ENCODE peak calls at places on chromosomes 1 and 21, in four cellular contexts. K is CD4-positive, CD25-positive, alpha-beta regulatory T cell; H is GM06990; G is esophagus squamous epithelium. D is an unnamed sample.

GRCh38 chr1:210321131-210321530 is 7.6 kb upstream of the HHAT start:
- DNase-seq in K (no peak), H (no peak), G (no peak), D (no peak)

GRCh38 chr21:31781737-31782136 is 49.8 kb upstream of the SCAF4 start:
- DNase-seq in K (no peak), H (no peak), G (no peak), D (no peak)

GRCh38 chr1:209766051-209766450 is 10.2 kb downstream of the TRAF3IP3 start:
- DNase-seq in K (no peak), H (no peak), G (no peak), D (no peak)

GRCh38 chr21:39663742-39664492 is 51.2 kb downstream of the B3GALT5 start:
- DNase-seq in K (no peak), H (no peak), G (no peak), D (no peak)

GRCh38 chr1:182633657-182634281 is 29.6 kb upstream of the RGS16 start:
- DNase-seq in K (no peak), H (no peak), G (no peak), D (no peak)

GRCh38 chr1:1063945-1064831 is 9.9 kb downstream of the RNF223 start:
- DNase-seq in K (peak; percentile 74), H (peak; percentile 91), G (no peak), D (no peak)

GRCh38 chr1:151309851-151310323 is 17.3 kb downstream of the PI4KB start:
- DNase-seq in K (no peak), H (no peak), G (no peak), D (no peak)

GRCh38 chr1:28955930-28956552 is 41.7 kb downstream of the EPB41 start:
- DNase-seq in K (no peak), H (no peak), G (no peak), D (no peak)

GRCh38 chr1:186620951-186621350 is 59.3 kb downstream of the PTGS2 start:
- DNase-seq in K (no peak), H (no peak), G (no peak), D (peak; percentile 70)

GRCh38 chr1:204628868-204629267 is 56.7 kb downstream of the LRRN2 start:
- DNase-seq in K (no peak), H (no peak), G (no peak), D (no peak)

GRCh38 chr1:71823656-71824159 is 458.6 kb downstream of the NEGR1 start:
- DNase-seq in K (no peak), H (no peak), G (no peak), D (no peak)

GRCh38 chr1:36187800-36188593 is 32.0 kb downstream of the MAP7D1 start:
- DNase-seq in K (peak; percentile 83), H (peak; percentile 59), G (peak; percentile 47), D (peak; percentile 63)

GRCh38 chr1:44500181-44501021 is 95.3 kb downstream of the RNF220 start:
- DNase-seq in K (no peak), H (no peak), G (no peak), D (no peak)

GRCh38 chr1:88284666-88285366 is 399.3 kb upstream of the PKN2 start:
- DNase-seq in K (no peak), H (no peak), G (no peak), D (no peak)
- H3K4me3 ChIP-seq in K (no peak overlapping the region), H (no peak overlapping the region), G (no peak overlapping the region), D (no peak overlapping the region)

GRCh38 chr1:51850420-51851297 is 27.9 kb downstream of the NRDC start:
- DNase-seq in K (no peak), H (no peak), G (no peak), D (peak; percentile 42)
- H3K4me3 ChIP-seq in K (no peak overlapping the region), H (no peak overlapping the region), G (no peak overlapping the region), D (no peak overlapping the region)

GRCh38 chr1:162697140-162697895 is 65.1 kb downstream of the DDR2 start:
- DNase-seq in K (no peak), H (no peak), G (no peak), D (no peak)

GRCh38 chr1:162695687-162696086 is 63.4 kb downstream of the DDR2 start:
- DNase-seq in K (no peak), H (no peak), G (no peak), D (no peak)

GRCh38 chr1:162694911-162695310 is 62.6 kb downstream of the DDR2 start:
- DNase-seq in K (no peak), H (no peak), G (no peak), D (no peak)

GRCh38 chr1:162699366-162699765 is 67.1 kb downstream of the DDR2 start:
- DNase-seq in K (no peak), H (no peak), G (no peak), D (no peak)

DNA sequence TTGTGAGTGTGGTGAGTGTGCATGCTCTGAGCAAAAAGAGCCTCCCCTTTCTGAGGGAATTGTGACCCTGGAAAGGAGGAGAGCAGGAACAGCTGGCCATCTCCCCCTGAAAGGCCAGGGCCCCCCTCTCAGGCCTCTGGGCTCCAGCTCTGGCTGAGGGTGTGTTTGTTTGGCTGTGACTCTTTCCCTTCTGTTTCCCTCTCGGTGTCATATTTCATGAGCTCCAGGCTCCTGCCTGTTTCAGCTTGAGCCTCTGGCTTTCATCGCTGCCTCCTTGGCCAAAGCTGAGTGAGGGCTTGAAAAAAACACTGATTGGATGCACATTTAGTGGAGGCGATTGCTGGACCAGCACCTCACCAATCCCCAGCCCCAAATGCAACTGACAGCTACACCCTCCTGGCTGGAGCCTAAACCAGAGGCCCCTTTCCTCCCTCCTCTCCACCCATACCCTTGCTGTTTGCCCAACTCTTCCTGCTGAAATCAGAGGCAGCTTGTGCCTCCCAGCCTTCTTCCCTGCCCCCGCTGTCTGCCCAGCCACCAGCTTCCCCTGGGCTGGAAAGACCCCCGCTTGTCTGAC is 64.1 kb downstream of the DDR2 start:
- DNase-seq in K (no peak), H (no peak), G (no peak), D (no peak)
- H3K4me3 ChIP-seq in K (no peak overlapping the region), H (no peak overlapping the region), G (no peak overlapping the region), D (no peak overlapping the region)

GRCh38 chr1:108817016-108817415 is 39.9 kb downstream of the AKNAD1 start:
- DNase-seq in K (no peak), H (no peak), G (no peak), D (no peak)
- H3K4me3 ChIP-seq in K (no peak overlapping the region), H (no peak overlapping the region), G (peak overlapping the region; percentile 31), D (no peak overlapping the region)

GRCh38 chr1:43271186-43272118 is 1.7 kb downstream of the TMEM125 start:
- DNase-seq in K (no peak), H (no peak), G (no peak), D (no peak)
- H3K4me3 ChIP-seq in K (no peak overlapping the region), H (no peak overlapping the region), G (peak overlapping the region; percentile 30), D (no peak overlapping the region)

D was measured in Jurkat, Clone E6-1.